ENCODE peak calls at places on chromosomes 13 and 19, in nine cellular contexts. M is bronchial epithelial cell; O is activated CD8-positive, alpha-beta T cell treated with anti-CD3 and anti-CD28 coated beads for 36 hours; Y is CD4-positive, alpha-beta T cell; E is lung; S is HL-60; L is GM10248; N is cardiac fibroblast; W is spleen. Z is an unnamed sample.

GRCh38 chr19:40442328-40443130 is 1.6 kb downstream of the SERTAD3 start:
- DNase-seq in M (no peak), O (peak), Y (no peak), E (no peak), S (no peak), L (no peak), N (no peak), W (no peak), Z (no peak)

GRCh38 chr13:94617389-94618000 is 15.8 kb downstream of the GPR180 start:
- DNase-seq in M (no peak), O (peak), Y (peak), E (no peak), S (peak), L (no peak), N (peak), W (no peak), Z (no peak)

GRCh38 chr13:85896516-85897450 is 97.6 kb upstream of the SLITRK6 start:
- DNase-seq in M (peak), O (no peak), Y (no peak), E (no peak), S (no peak), L (no peak), N (no peak), W (peak), Z (no peak)

GRCh38 chr13:30679483-30680330 is 55.6 kb upstream of the ALOX5AP start:
- DNase-seq in M (peak), O (peak), Y (peak), E (no peak), S (peak), L (peak), N (peak), W (no peak), Z (no peak)

GRCh38 chr13:48748681-48749080 is 95.0 kb downstream of the CYSLTR2 start:
- DNase-seq in M (no peak), O (no peak), Y (no peak), E (no peak), S (no peak), L (no peak), N (no peak), W (no peak), Z (no peak)

GRCh38 chr19:55638864-55639359 is 1.9 kb upstream of the ZNF580 start:
- DNase-seq in M (no peak), O (peak), Y (peak), E (no peak), S (peak), L (no peak), N (peak), W (no peak), Z (no peak)

GRCh38 chr19:7549749-7550148 is 14.2 kb downstream of the PNPLA6 start:
- DNase-seq in M (no peak), O (no peak), Y (no peak), E (no peak), S (no peak), L (no peak), N (no peak), W (no peak), Z (no peak)

GRCh38 chr19:2422951-2423880 is 4.2 kb downstream of the TIMM13 start:
- DNase-seq in M (no peak), O (no peak), Y (no peak), E (no peak), S (peak), L (no peak), N (no peak), W (peak), Z (no peak)

GRCh38 chr19:49556412-49557398 is 23.7 kb downstream of the NOSIP start:
- DNase-seq in M (no peak), O (peak), Y (no peak), E (no peak), S (no peak), L (no peak), N (no peak), W (no peak), Z (no peak)

GRCh38 chr19:48368942-48369341 is 4.8 kb downstream of the SYNGR4 start:
- DNase-seq in M (no peak), O (no peak), Y (no peak), E (no peak), S (no peak), L (no peak), N (no peak), W (no peak), Z (no peak)

GRCh38 chr13:92575782-92576181 is 650.8 kb upstream of the GPC6 start:
- DNase-seq in M (peak), O (no peak), Y (no peak), E (no peak), S (no peak), L (no peak), N (no peak), W (no peak), Z (no peak)

GRCh38 chr19:10408511-10409291 is 5.4 kb upstream of the CDC37 start:
- DNase-seq in M (no peak), O (peak), Y (no peak), E (no peak), S (peak), L (peak), N (no peak), W (peak), Z (peak)

GRCh38 chr13:104522235-104523072 is 1456.2 kb upstream of the SLC10A2 start:
- DNase-seq in M (no peak), O (no peak), Y (no peak), E (no peak), S (no peak), L (no peak), N (no peak), W (peak), Z (no peak)

GRCh38 chr13:34816543-34816942 is 125.5 kb upstream of the NBEA start:
- DNase-seq in M (no peak), O (no peak), Y (no peak), E (no peak), S (no peak), L (no peak), N (peak), W (no peak), Z (no peak)

GRCh38 chr13:106393776-106394175 is 141.7 kb downstream of the EFNB2 start:
- DNase-seq in M (peak), O (no peak), Y (no peak), E (no peak), S (no peak), L (no peak), N (no peak), W (no peak), Z (no peak)

GRCh38 chr13:105513448-105513847 is 1022.0 kb downstream of the EFNB2 start:
- DNase-seq in M (no peak), O (no peak), Y (no peak), E (no peak), S (no peak), L (no peak), N (no peak), W (no peak), Z (no peak)

GRCh38 chr19:17656970-17657369 is 31.2 kb downstream of the UNC13A start:
- DNase-seq in M (no peak), O (no peak), Y (no peak), E (no peak), S (no peak), L (no peak), N (no peak), W (peak), Z (no peak)

GRCh38 chr13:27943951-27944350 is 24.2 kb downstream of the PDX1 start:
- DNase-seq in M (no peak), O (no peak), Y (no peak), E (no peak), S (no peak), L (no peak), N (no peak), W (no peak), Z (no peak)

GRCh38 chr19:55811340-55811739 is 20.5 kb downstream of the NLRP11 start:
- DNase-seq in M (no peak), O (no peak), Y (no peak), E (no peak), S (no peak), L (no peak), N (no peak), W (no peak), Z (no peak)

GRCh38 chr19:4914736-4915501 is 5.6 kb downstream of the UHRF1 start:
- DNase-seq in M (peak), O (peak), Y (peak), E (peak), S (peak), L (peak), N (peak), W (peak), Z (peak)

GRCh38 chr13:35512271-35512920 is 35.9 kb upstream of the MAB21L1 start:
- DNase-seq in M (peak), O (no peak), Y (no peak), E (no peak), S (peak), L (no peak), N (peak), W (no peak), Z (no peak)

GRCh38 chr13:47233734-47234133 is 336.9 kb upstream of the HTR2A start:
- DNase-seq in M (no peak), O (no peak), Y (no peak), E (no peak), S (no peak), L (no peak), N (peak), W (no peak), Z (no peak)

GRCh38 chr13:36362251-36362650 is 16.1 kb upstream of the SPART start:
- DNase-seq in M (peak), O (no peak), Y (no peak), E (no peak), S (no peak), L (no peak), N (peak), W (no peak), Z (no peak)

GRCh38 chr13:42277618-42278276 is 5.8 kb downstream of the AKAP11 start:
- DNase-seq in M (no peak), O (no peak), Y (no peak), E (no peak), S (no peak), L (no peak), N (peak), W (no peak), Z (no peak)

GRCh38 chr13:73984949-73985691 is 149.1 kb downstream of the KLF12 start:
- DNase-seq in M (no peak), O (peak), Y (peak), E (peak), S (no peak), L (no peak), N (peak), W (no peak), Z (no peak)

GRCh38 chr19:17642656-17643055 is 45.5 kb downstream of the UNC13A start:
- DNase-seq in M (no peak), O (no peak), Y (no peak), E (no peak), S (no peak), L (no peak), N (no peak), W (no peak), Z (no peak)

GRCh38 chr13:21663197-21663596 is 7.7 kb upstream of the FGF9 start:
- DNase-seq in M (peak), O (no peak), Y (no peak), E (no peak), S (no peak), L (no peak), N (no peak), W (no peak), Z (no peak)

GRCh38 chr19:43748685-43749084 is 6.1 kb downstream of the SMG9 start:
- DNase-seq in M (no peak), O (no peak), Y (no peak), E (no peak), S (no peak), L (no peak), N (no peak), W (no peak), Z (no peak)

GRCh38 chr19:46350758-46351159 is 3.9 kb downstream of the PPP5C start:
- DNase-seq in M (no peak), O (peak), Y (peak), E (no peak), S (peak), L (peak), N (no peak), W (peak), Z (no peak)

GRCh38 chr13:108269601-108270328 is at the start of gene TNFSF13B:
- DNase-seq in M (no peak), O (peak), Y (no peak), E (no peak), S (peak), L (peak), N (peak), W (peak), Z (peak)
- TF ChIP-seq CTCF in M (no peak), O (peak), Y (no peak), E (no peak), S (no peak), L (peak), N (peak), W (peak), Z (no peak)

DNA sequence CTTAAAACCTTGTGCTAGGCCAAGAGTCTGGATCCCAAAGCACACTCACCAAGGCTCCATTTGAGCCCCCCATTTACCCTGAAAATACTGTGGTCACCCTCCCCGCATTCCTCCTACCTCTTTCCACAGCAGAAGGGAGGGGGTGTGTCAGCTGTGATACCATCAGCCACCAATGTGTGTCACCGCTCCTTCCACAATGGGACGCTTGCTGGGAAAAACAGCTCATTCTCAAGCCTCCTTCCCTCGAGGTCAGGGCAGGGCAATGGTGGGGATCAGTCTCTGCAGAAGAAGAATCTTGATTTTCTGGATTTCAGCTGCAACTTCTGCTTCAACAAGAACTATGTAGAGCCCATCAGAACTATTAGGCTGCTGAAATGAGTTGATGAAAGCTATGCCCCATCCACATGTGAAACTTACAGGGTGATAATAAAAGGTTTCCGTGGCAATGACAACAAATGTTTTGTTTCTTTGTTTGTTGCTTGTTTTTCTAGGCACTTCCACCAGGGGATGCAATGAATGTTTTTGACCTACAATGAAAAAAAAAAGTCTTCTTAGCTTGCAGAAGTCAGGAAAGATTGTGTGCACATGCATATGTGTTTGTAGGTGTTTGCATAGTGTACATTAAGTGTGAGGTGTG is 26.4 kb upstream of the ZNF507 start:
- DNase-seq in M (no peak), O (peak), Y (no peak), E (no peak), S (peak), L (no peak), N (no peak), W (no peak), Z (no peak)
- TF ChIP-seq CTCF in M (peak), O (no peak), Y (no peak), E (no peak), S (peak), L (no peak), N (no peak), W (no peak), Z (no peak)

GRCh38 chr19:984165-984967 is at the start of gene WDR18:
- DNase-seq in M (peak), O (peak), Y (peak), E (peak), S (peak), L (peak), N (peak), W (peak), Z (peak)
- TF ChIP-seq CTCF in M (peak), O (no peak), Y (no peak), E (peak), S (no peak), L (no peak), N (no peak), W (no peak), Z (no peak)

DNA sequence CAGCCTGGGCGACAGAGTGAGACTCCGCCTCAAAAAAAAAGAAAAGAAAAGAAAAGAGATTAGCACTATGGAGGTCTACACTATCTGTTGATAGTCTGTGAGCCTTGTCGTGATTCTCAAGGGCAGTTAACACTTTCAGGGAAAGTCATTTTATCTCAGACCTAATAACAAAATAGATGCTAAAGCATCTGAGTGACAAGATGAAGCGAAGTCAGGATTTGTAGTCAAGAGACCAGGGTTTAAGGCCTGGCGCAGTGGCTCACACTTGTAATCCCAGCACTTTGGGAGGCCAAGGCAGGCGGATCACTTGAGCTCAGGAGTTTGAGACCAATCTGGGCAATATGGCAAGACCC is 13.3 kb upstream of the RAB8A start:
- DNase-seq in M (no peak), O (no peak), Y (no peak), E (no peak), S (no peak), L (no peak), N (no peak), W (no peak), Z (no peak)
- TF ChIP-seq CTCF in M (no peak), O (no peak), Y (no peak), E (no peak), S (no peak), L (no peak), N (no peak), W (no peak), Z (no peak)

GRCh38 chr13:52652980-52653303 is 306 bp downstream of the SUGT1 start:
- DNase-seq in M (no peak), O (no peak), Y (no peak), E (no peak), S (no peak), L (peak), N (no peak), W (no peak), Z (no peak)
- TF ChIP-seq CTCF in M (no peak), O (no peak), Y (peak), E (no peak), S (no peak), L (no peak), N (no peak), W (no peak), Z (no peak)

GRCh38 chr13:52344108-52344507 is 61.9 kb downstream of the THSD1 start:
- DNase-seq in M (no peak), O (no peak), Y (no peak), E (no peak), S (no peak), L (no peak), N (peak), W (no peak), Z (no peak)
- TF ChIP-seq CTCF in M (no peak), O (no peak), Y (no peak), E (no peak), S (no peak), L (no peak), N (no peak), W (no peak), Z (no peak)

GRCh38 chr19:16628984-16629691 is 1.1 kb upstream of the MED26 start:
- DNase-seq in M (no peak), O (no peak), Y (no peak), E (no peak), S (peak), L (no peak), N (peak), W (no peak), Z (no peak)

GRCh38 chr19:16626796-16627193 is 1.2 kb downstream of the MED26 start:
- DNase-seq in M (no peak), O (peak), Y (no peak), E (no peak), S (no peak), L (no peak), N (no peak), W (no peak), Z (no peak)

GRCh38 chr19:16628183-16628983 is at the start of gene MED26:
- DNase-seq in M (peak), O (peak), Y (peak), E (peak), S (peak), L (peak), N (peak), W (peak), Z (peak)

GRCh38 chr19:16627928-16628182 is 149 bp downstream of the MED26 start:
- DNase-seq in M (no peak), O (no peak), Y (no peak), E (no peak), S (no peak), L (no peak), N (no peak), W (no peak), Z (no peak)

DNA sequence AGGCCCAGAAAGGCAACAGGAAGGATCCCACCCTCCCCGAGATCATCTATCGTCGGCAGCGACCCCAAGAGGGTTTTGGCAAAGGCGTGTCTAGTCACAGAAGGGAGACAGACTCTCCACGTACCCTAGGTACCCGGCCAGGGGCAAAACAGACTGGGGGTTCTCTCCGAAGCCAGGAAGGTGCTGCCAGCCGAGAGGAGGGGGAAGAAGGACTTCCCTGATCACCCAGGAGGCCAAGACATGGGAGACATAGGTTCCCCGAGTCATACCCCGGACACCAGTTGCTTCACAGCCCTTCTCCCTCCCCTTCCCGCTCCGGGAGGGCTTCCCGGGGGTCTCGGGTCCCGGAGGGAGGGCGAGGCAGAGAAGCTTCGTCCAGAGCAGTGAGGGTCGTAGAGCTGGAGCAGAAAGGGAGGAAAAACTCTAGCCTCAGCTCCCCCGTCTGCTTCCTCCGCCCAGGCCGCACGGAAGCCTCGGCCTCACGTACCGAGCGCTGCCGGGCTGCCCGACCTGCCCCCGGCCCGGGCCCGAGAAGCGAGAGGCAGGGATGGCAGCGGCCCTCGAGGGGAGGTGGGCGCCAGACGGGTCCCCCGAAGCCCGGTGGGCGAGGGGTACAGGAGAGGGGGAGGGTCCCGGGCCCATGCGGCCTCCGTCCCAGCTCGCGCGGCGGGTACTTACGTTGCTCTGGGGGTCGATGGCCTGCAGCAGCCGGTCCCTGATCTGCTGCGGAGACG is 643 bp downstream of the MED26 start:
- DNase-seq in M (no peak), O (peak), Y (peak), E (no peak), S (peak), L (no peak), N (no peak), W (no peak), Z (peak)
- TF ChIP-seq CTCF in M (no peak), O (no peak), Y (no peak), E (no peak), S (no peak), L (no peak), N (no peak), W (no peak), Z (no peak)